ENCODE peak calls at places on chromosomes 13 and 19, in six cellular contexts. E is trophoblast cell, N is neuronal stem cell, W is H1, P is IMR-90, B is H9. S is an unnamed sample.

GRCh38 chr19:51788936-51789795 is 5.8 kb upstream of the FPR3 start:
- DNase-seq in E (peak), N (no peak), W (no peak), P (no peak), B (no peak), S (no peak)

GRCh38 chr13:42883771-42884170 is 102.4 kb downstream of the FAM216B start:
- DNase-seq in E (peak), N (peak), W (no peak), P (peak), B (no peak), S (peak)

GRCh38 chr13:31035162-31035951 is 102.9 kb downstream of the TEX26 start:
- DNase-seq in E (no peak), N (no peak), W (no peak), P (peak), B (no peak), S (no peak)

GRCh38 chr19:34588846-34589245 is 88.1 kb downstream of the SCGB2B2 start:
- DNase-seq in E (no peak), N (no peak), W (no peak), P (no peak), B (no peak), S (no peak)

GRCh38 chr13:92390217-92390616 is 836.4 kb upstream of the GPC6 start:
- DNase-seq in E (no peak), N (no peak), W (no peak), P (no peak), B (no peak), S (peak)

GRCh38 chr13:34343413-34343812 is 525.5 kb downstream of the RFC3 start:
- DNase-seq in E (no peak), N (no peak), W (no peak), P (no peak), B (no peak), S (no peak)

GRCh38 chr13:72149701-72150100 is 282.7 kb upstream of the DACH1 start:
- DNase-seq in E (no peak), N (no peak), W (no peak), P (no peak), B (no peak), S (no peak)

GRCh38 chr19:15378529-15379082 is 981 bp downstream of the AKAP8 start:
- DNase-seq in E (peak), N (peak), W (no peak), P (peak), B (no peak), S (peak)

GRCh38 chr19:46728693-46729339 is 11.9 kb upstream of the PRKD2 start:
- DNase-seq in E (peak), N (peak), W (no peak), P (peak), B (peak), S (peak)

GRCh38 chr19:48487544-48487943 is 18.4 kb downstream of the CYTH2 start:
- DNase-seq in E (no peak), N (no peak), W (no peak), P (no peak), B (no peak), S (no peak)

DNA sequence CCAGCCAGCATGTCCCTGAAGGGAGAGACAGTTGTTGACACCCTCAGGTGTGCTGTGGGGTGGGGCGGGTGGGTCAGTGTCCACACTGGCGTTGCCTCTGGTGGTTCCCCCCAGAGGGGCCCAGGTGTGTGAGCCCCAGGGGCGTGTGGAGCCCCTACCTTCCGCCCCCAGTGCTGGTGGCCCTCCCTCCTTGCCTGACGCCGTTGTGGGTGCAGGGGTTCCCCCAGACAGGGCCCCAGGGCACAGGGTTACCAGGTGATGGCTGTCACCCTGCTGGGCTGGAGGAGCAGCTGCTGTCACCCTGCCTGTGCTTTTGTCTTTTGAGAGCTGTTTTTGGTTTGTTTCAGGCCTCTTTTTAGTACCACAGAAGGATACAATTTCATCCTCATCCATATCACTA is 27.2 kb downstream of the ATP4B start:
- DNase-seq in E (no peak), N (no peak), W (no peak), P (no peak), B (no peak), S (no peak)
- H3K14ac ChIP-seq in E (no peak), N (no peak), W (no peak), P (no peak), B (no peak), S (no peak)

DNA sequence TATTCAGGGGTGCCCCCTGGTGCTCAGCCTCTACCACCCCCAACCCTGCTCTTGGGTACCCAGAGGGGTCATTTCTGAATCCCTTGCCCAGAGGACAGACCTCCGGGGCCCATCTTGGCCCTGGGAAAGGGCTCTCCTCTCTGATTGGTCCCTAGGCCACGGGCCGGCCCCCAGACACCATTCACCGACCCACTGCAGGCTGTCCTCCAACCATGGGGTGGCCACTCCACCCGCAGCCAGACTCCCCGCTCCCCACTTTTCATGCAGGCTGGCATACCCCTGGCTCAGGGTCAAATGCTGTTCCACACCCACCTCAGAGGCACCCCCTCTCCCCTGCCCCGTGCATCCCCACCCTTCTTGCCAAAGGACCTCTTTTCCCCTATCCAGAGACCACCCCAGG is 14.8 kb downstream of the SMIM24 start:
- DNase-seq in E (no peak), N (no peak), W (no peak), P (no peak), B (no peak), S (no peak)
- H3K18ac ChIP-seq in E (no peak), N (no peak), W (no peak), P (no peak), B (no peak), S (no peak)

GRCh38 chr19:13762635-13763235 is 1.6 kb upstream of the MRI1 start:
- DNase-seq in E (no peak), N (no peak), W (no peak), P (no peak), B (peak), S (no peak)
- H3K9ac ChIP-seq in E (no peak), N (no peak), W (no peak), P (no peak), B (no peak), S (no peak)

GRCh38 chr13:47110833-47111240 is 214.0 kb upstream of the HTR2A start:
- DNase-seq in E (no peak), N (no peak), W (no peak), P (no peak), B (no peak), S (no peak)
- H3K14ac ChIP-seq in E (peak), N (no peak), W (no peak), P (no peak), B (peak), S (no peak)

DNA sequence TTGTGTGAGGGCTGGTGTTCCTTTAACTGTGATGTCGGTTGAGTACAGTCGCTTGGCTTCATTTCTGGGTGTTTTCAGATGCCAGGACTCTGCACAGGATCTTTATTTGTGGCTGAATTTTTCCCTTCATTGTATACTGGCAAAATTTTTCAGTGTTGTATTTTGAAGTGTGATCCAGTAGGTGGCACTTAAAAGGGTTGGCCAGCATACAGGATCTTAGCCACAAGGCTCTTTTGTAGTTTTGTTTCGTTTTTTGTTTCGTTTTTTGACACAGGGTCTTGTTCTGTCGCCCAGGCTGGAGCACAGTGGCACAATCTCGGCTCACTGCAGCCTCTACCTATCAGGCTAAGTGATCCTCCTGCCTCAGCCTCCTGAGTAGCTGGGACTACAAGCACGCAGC is 8.7 kb downstream of the FCAR start:
- DNase-seq in E (peak), N (no peak), W (no peak), P (no peak), B (no peak), S (no peak)
- H3K18ac ChIP-seq in E (no peak), N (no peak), W (no peak), P (no peak), B (no peak), S (no peak)

DNA sequence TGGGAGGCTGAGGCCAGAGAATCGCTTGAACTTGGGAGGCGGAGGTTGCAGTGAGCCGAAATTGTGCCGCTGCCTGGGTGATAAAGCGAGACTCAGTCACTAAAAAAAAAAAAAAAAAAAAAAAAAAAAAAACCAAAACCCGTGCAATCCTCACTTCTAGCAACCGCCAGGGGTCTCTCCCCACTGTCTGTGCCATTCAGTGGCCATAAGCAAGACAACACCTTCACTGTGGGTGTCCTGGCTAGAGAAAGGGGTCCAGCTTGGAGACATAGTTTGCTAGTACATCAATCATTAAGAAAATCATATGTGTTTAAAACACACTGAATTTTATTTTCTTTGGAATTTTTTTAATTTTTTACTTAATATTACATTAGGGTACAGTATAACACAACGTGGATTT is 68.2 kb downstream of the RASL11A start:
- DNase-seq in E (no peak), N (no peak), W (no peak), P (no peak), B (peak), S (peak)
- H3K9ac ChIP-seq in E (no peak), N (no peak), W (no peak), P (no peak), B (no peak), S (no peak)

GRCh38 chr19:56814656-56815055 is 25.9 kb downstream of the PEG3 start:
- DNase-seq in E (no peak), N (no peak), W (no peak), P (no peak), B (no peak), S (no peak)
- H3K14ac ChIP-seq in E (no peak), N (no peak), W (no peak), P (no peak), B (no peak), S (no peak)

GRCh38 chr19:1481224-1481892 is 2.3 kb upstream of the C19orf25 start:
- DNase-seq in E (no peak), N (no peak), W (no peak), P (no peak), B (peak), S (no peak)

GRCh38 chr19:1482361-1483066 is 3.5 kb upstream of the C19orf25 start:
- DNase-seq in E (no peak), N (no peak), W (no peak), P (no peak), B (no peak), S (no peak)

GRCh38 chr19:1475751-1476437 is 3.1 kb downstream of the C19orf25 start:
- DNase-seq in E (no peak), N (no peak), W (no peak), P (no peak), B (peak), S (no peak)

GRCh38 chr19:1481893-1482360 is 2.9 kb upstream of the C19orf25 start:
- DNase-seq in E (no peak), N (no peak), W (no peak), P (no peak), B (no peak), S (no peak)

GRCh38 chr19:1478934-1479707 is at the start of gene C19orf25:
- DNase-seq in E (peak), N (peak), W (peak), P (peak), B (peak), S (peak)
- H3K18ac ChIP-seq in E (peak), N (peak), W (peak), P (peak), B (peak), S (peak)

DNA sequence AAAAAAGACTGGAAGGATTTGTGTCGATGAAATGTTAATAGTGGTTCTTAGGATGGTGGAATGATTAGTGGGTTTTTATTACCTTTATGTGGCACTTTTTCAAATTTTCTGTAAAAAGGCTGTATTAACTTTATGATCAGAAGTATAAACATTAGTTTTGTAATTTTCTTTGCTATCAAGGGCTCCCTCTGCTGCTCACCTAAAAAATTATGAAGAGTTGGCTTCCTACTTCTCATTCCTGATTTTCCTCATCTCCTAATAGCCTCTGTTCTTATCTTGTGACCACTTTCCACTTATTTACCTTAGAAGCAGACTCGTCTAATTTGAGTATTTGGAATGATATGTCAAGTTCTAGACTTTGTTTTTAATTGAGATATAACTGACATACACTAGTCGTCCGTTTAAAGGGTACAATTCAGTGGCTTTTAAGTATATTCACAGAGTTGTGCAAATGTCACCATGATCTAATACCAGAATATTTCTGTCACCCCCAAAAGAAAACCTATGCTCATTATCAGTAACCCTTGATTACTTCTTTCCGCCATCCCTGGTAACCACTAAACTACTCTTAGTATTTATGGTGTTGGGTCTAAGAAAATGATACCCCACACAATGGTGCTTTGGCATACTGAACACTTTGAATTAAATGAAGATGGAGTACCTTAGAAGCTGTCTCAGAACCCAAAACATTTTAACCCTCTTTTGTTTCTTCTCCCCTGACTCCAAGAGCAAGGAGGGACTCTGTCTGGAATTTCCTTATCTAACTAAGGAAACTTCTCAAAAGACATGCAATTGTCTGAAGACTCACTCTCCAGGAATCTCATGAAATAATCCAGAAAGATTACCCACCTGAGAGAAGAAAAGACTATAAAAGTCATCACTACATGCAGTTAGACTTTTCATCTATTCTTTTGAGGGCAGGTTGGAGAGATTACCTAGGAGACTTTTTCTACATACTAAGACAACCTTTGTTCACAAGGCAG is 311.3 kb downstream of the DLEU7 start:
- DNase-seq in E (peak), N (no peak), W (no peak), P (peak), B (no peak), S (no peak)
- H3K9ac ChIP-seq in E (no peak), N (no peak), W (no peak), P (no peak), B (no peak), S (peak)